ENCODE peak calls at places on chromosomes 16 and 17, in nine cellular contexts. N is iPS DF 6.9; Y is A549; C is iris pigment epithelial cell; Q is NCI-H1105 treated with DMSO at 0.1 percent for 48 hours; M is stimulated activated CD4-positive, alpha-beta T cell treated with anti-CD3 and anti-CD28 coated beads, Interleukin-2, amount 100 ng/mL, for 48 hours; T is activated naive CD4-positive, alpha-beta T cell treated with anti-CD3 and anti-CD28 coated beads for 36 hours; Z is substantia nigra; D is HFFc6. W is an unnamed sample.

GRCh38 chr16:29821663-29822115 is 1.4 kb downstream of the MVP start:
- DNase-seq in N (no peak), Y (peak; percentile 64), C (peak; percentile 82), Q (no peak), M (no peak), T (no peak), Z (no peak), D (peak; percentile 80), W (peak; percentile 84)

GRCh38 chr16:74607967-74608356 is 1.0 kb upstream of the GLG1 start:
- DNase-seq in N (no peak), Y (no peak), C (peak; percentile 65), Q (no peak), M (no peak), T (no peak), Z (no peak), D (peak; percentile 23), W (no peak)

GRCh38 chr17:14427914-14428639 is 127.2 kb downstream of the HS3ST3B1 start:
- DNase-seq in N (no peak), Y (no peak), C (no peak), Q (no peak), M (peak; percentile 22), T (peak; percentile 78), Z (no peak), D (no peak), W (no peak)

GRCh38 chr17:72971513-72971880 is 121.0 kb downstream of the SLC39A11 start:
- DNase-seq in N (no peak), Y (no peak), C (no peak), Q (no peak), M (no peak), T (no peak), Z (no peak), D (no peak), W (no peak)

GRCh38 chr17:51672058-51672457 is 411.7 kb downstream of the UTP18 start:
- DNase-seq in N (no peak), Y (no peak), C (no peak), Q (no peak), M (no peak), T (no peak), Z (no peak), D (no peak), W (no peak)

GRCh38 chr17:75854111-75854748 is 905 bp downstream of the WBP2 start:
- DNase-seq in N (no peak), Y (peak; percentile 54), C (peak; percentile 68), Q (no peak), M (no peak), T (peak; percentile 30), Z (no peak), D (peak; percentile 62), W (peak; percentile 90)

GRCh38 chr16:4586297-4586696 is 28.4 kb downstream of the UBALD1 start:
- DNase-seq in N (no peak), Y (no peak), C (no peak), Q (no peak), M (no peak), T (no peak), Z (no peak), D (no peak), W (no peak)

GRCh38 chr16:85353839-85354622 is 241.8 kb upstream of the CIBAR2 start:
- DNase-seq in N (no peak), Y (no peak), C (no peak), Q (peak; percentile 7), M (no peak), T (no peak), Z (no peak), D (no peak), W (no peak)

GRCh38 chr17:79841369-79842135 is 2.3 kb upstream of the CBX4 start:
- DNase-seq in N (no peak), Y (no peak), C (no peak), Q (no peak), M (no peak), T (peak; percentile 56), Z (no peak), D (no peak), W (no peak)

GRCh38 chr17:28895794-28896447 is 1.6 kb downstream of the FLOT2 start:
- DNase-seq in N (no peak), Y (no peak), C (no peak), Q (no peak), M (no peak), T (no peak), Z (no peak), D (no peak), W (no peak)

GRCh38 chr17:29078183-29079045 is 35.5 kb downstream of the PIPOX start:
- DNase-seq in N (no peak), Y (no peak), C (peak; percentile 8), Q (no peak), M (no peak), T (no peak), Z (no peak), D (no peak), W (no peak)

GRCh38 chr17:83034525-83034924 is 44.9 kb upstream of the METRNL start:
- DNase-seq in N (no peak), Y (no peak), C (no peak), Q (no peak), M (no peak), T (no peak), Z (no peak), D (no peak), W (no peak)

GRCh38 chr17:50845260-50846147 is 10.1 kb downstream of the WFIKKN2 start:
- DNase-seq in N (no peak), Y (no peak), C (peak; percentile 65), Q (no peak), M (no peak), T (no peak), Z (no peak), D (peak; percentile 72), W (peak; percentile 57)

GRCh38 chr17:76394166-76394565 is 9.8 kb downstream of the SPHK1 start:
- DNase-seq in N (no peak), Y (no peak), C (peak; percentile 29), Q (no peak), M (no peak), T (no peak), Z (no peak), D (no peak), W (no peak)

GRCh38 chr16:4192206-4192605 is 49.7 kb downstream of the SRL start:
- DNase-seq in N (no peak), Y (no peak), C (no peak), Q (no peak), M (no peak), T (no peak), Z (no peak), D (no peak), W (no peak)

GRCh38 chr17:65287040-65287439 is 149.9 kb downstream of the RGS9 start:
- DNase-seq in N (no peak), Y (no peak), C (peak; percentile 34), Q (no peak), M (no peak), T (no peak), Z (no peak), D (peak; percentile 23), W (peak; percentile 85)

GRCh38 chr17:44673893-44674292 is 15.7 kb downstream of the CCDC43 start:
- DNase-seq in N (no peak), Y (no peak), C (no peak), Q (no peak), M (no peak), T (no peak), Z (no peak), D (no peak), W (no peak)

GRCh38 chr17:80709090-80709695 is 164.6 kb downstream of the RPTOR start:
- DNase-seq in N (no peak), Y (no peak), C (no peak), Q (no peak), M (no peak), T (no peak), Z (no peak), D (no peak), W (no peak)

GRCh38 chr16:3046506-3047386 is at the start of gene MMP25:
- DNase-seq in N (no peak), Y (no peak), C (no peak), Q (no peak), M (no peak), T (no peak), Z (no peak), D (no peak), W (no peak)

GRCh38 chr17:17698869-17699351 is 17.7 kb downstream of the RAI1 start:
- DNase-seq in N (no peak), Y (no peak), C (no peak), Q (no peak), M (no peak), T (no peak), Z (no peak), D (no peak), W (peak; percentile 62)

GRCh38 chr17:49210158-49211029 is at the start of the genes ABI3 and GNGT2:
- DNase-seq in N (no peak), Y (no peak), C (no peak), Q (no peak), M (peak; percentile 60), T (peak; percentile 88), Z (no peak), D (no peak), W (peak; percentile 77)

GRCh38 chr17:61970030-61970429 is 42.2 kb upstream of the INTS2 start:
- DNase-seq in N (no peak), Y (no peak), C (peak; percentile 18), Q (no peak), M (no peak), T (no peak), Z (no peak), D (no peak), W (no peak)

GRCh38 chr16:11684231-11685025 is 16.2 kb downstream of the SNN start:
- DNase-seq in N (no peak), Y (no peak), C (no peak), Q (no peak), M (no peak), T (no peak), Z (no peak), D (no peak), W (no peak)

GRCh38 chr16:77874347-77874746 is 86.0 kb downstream of the VAT1L start:
- DNase-seq in N (no peak), Y (no peak), C (no peak), Q (no peak), M (no peak), T (no peak), Z (no peak), D (no peak), W (no peak)

GRCh38 chr17:44503080-44503842 is at the start of gene GPATCH8:
- DNase-seq in N (peak; percentile 84), Y (peak; percentile 99), C (peak; percentile 95), Q (peak; percentile 89), M (peak; percentile 93), T (peak; percentile 95), Z (peak; percentile 78), D (peak; percentile 91), W (peak; percentile 97)

GRCh38 chr17:50240876-50241275 is 33.4 kb upstream of the TMEM92 start:
- DNase-seq in N (no peak), Y (no peak), C (no peak), Q (no peak), M (no peak), T (no peak), Z (no peak), D (peak; percentile 53), W (no peak)

GRCh38 chr17:79948406-79948917 is 87.2 kb downstream of the TBC1D16 start:
- DNase-seq in N (no peak), Y (no peak), C (no peak), Q (no peak), M (no peak), T (no peak), Z (no peak), D (no peak), W (no peak)

GRCh38 chr17:74949455-74950115 is 13.9 kb downstream of the OTOP3 start:
- DNase-seq in N (no peak), Y (no peak), C (no peak), Q (peak; percentile 7), M (no peak), T (no peak), Z (no peak), D (no peak), W (no peak)

GRCh38 chr16:65889533-65889966 is 476.9 kb upstream of the CDH5 start:
- DNase-seq in N (no peak), Y (no peak), C (peak; percentile 3), Q (peak; percentile 12), M (no peak), T (no peak), Z (no peak), D (no peak), W (no peak)

GRCh38 chr17:74998783-74999182 is 11.4 kb downstream of the CDR2L start:
- DNase-seq in N (no peak), Y (no peak), C (no peak), Q (no peak), M (no peak), T (no peak), Z (no peak), D (no peak), W (no peak)

GRCh38 chr16:14302399-14303181 is 231.5 kb downstream of the MRTFB start:
- DNase-seq in N (no peak), Y (peak; percentile 61), C (no peak), Q (peak; percentile 4), M (no peak), T (peak; percentile 20), Z (no peak), D (no peak), W (peak; percentile 39)